ENCODE peak calls at places on chromosomes 11 and 22, in ten cellular contexts. K is tibial nerve, H is uterus, B is A549, I is NB4, V is stomach, G is right lobe of liver, C is spleen, Z is transverse colon, T is K562. P is an unnamed sample.

GRCh38 chr11:111531687-111532364 is 8.7 kb upstream of the LAYN start:
- DNase-seq in K (no peak), H (no peak), B (peak), I (peak), V (no peak), G (no peak), C (no peak), Z (no peak), T (no peak), P (no peak)

GRCh38 chr11:16610738-16611388 is 127.6 kb upstream of the C11orf58 start:
- DNase-seq in K (no peak), H (no peak), B (no peak), I (no peak), V (no peak), G (no peak), C (no peak), Z (no peak), T (no peak), P (no peak)

GRCh38 chr11:96091476-96091875 is 167.6 kb upstream of the MTMR2 start:
- DNase-seq in K (no peak), H (no peak), B (no peak), I (peak), V (no peak), G (no peak), C (no peak), Z (no peak), T (no peak), P (no peak)

GRCh38 chr11:102798012-102798746 is at the start of gene MMP1:
- DNase-seq in K (no peak), H (no peak), B (no peak), I (no peak), V (no peak), G (no peak), C (no peak), Z (no peak), T (no peak), P (no peak)

GRCh38 chr11:19374189-19374588 is 133.4 kb upstream of the E2F8 start:
- DNase-seq in K (no peak), H (no peak), B (peak), I (peak), V (no peak), G (no peak), C (no peak), Z (no peak), T (no peak), P (peak)

GRCh38 chr11:122059565-122059964 is 56.5 kb downstream of the BLID start:
- DNase-seq in K (no peak), H (no peak), B (no peak), I (no peak), V (no peak), G (no peak), C (no peak), Z (no peak), T (no peak), P (no peak)

GRCh38 chr11:2837096-2837601 is 48.4 kb downstream of the CDKN1C start:
- DNase-seq in K (peak), H (peak), B (peak), I (peak), V (peak), G (no peak), C (no peak), Z (peak), T (peak), P (peak)

GRCh38 chr11:130217133-130217631 is 57.6 kb downstream of the ST14 start:
- DNase-seq in K (no peak), H (no peak), B (no peak), I (no peak), V (peak), G (no peak), C (peak), Z (no peak), T (no peak), P (no peak)

GRCh38 chr11:2409026-2409553 is 8.5 kb downstream of the TSSC4 start:
- DNase-seq in K (no peak), H (peak), B (no peak), I (no peak), V (no peak), G (no peak), C (no peak), Z (no peak), T (no peak), P (no peak)

GRCh38 chr11:86606849-86607481 is 65.5 kb downstream of the ME3 start:
- DNase-seq in K (no peak), H (no peak), B (no peak), I (no peak), V (no peak), G (no peak), C (no peak), Z (no peak), T (no peak), P (no peak)

GRCh38 chr22:36386900-36387663 is 685 bp downstream of the MYH9 start:
- DNase-seq in K (no peak), H (peak), B (no peak), I (peak), V (peak), G (peak), C (peak), Z (peak), T (peak), P (no peak)

GRCh38 chr22:26942301-26942927 is 285.0 kb downstream of the MIAT start:
- DNase-seq in K (no peak), H (no peak), B (no peak), I (no peak), V (no peak), G (no peak), C (no peak), Z (no peak), T (no peak), P (no peak)

GRCh38 chr11:106156290-106156937 is 79.0 kb downstream of the AASDHPPT start:
- DNase-seq in K (no peak), H (peak), B (peak), I (peak), V (peak), G (no peak), C (no peak), Z (no peak), T (peak), P (no peak)

DNA sequence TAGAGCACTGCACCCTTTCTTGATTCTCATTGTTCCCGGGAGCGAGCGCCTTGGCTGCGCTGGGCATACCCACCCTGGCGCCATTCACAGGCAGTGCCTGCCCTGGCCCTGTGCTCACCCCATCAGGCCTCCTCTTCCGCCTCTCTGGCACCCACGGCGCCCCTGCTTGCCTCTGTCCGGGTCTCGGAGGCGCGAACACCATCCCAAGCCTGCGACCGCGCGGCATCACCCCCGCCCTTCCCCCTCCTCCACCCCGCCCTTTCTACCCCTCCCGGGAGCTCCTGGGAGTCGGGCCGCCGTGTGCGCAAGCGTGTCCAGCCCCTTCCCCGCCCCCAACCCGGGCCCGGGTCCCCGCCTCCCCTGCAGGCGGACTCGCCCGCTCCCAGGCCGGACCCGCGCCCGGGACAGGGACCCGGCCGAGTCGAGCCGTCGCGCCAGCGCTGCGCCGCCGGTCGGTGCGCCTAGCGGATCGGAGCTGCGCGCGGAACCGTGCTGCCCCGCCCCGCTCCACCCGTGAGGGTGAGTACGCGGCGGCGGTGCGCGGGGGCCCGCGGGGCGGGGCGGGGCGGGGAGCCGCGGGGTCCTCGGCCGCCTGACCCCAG is at the start of gene ST3GAL4:
- DNase-seq in K (peak), H (peak), B (peak), I (peak), V (peak), G (peak), C (peak), Z (peak), T (peak), P (peak)
- TF ChIP-seq POLR2A in K (peak), H (no peak), B (peak), I (peak), V (no peak), G (peak), C (no peak), Z (no peak), T (peak), P (peak)

GRCh38 chr11:12930850-12931249 is 78.3 kb upstream of the RASSF10 start:
- DNase-seq in K (no peak), H (no peak), B (no peak), I (no peak), V (no peak), G (no peak), C (no peak), Z (no peak), T (no peak), P (no peak)
- TF ChIP-seq POLR2A in K (no peak), H (no peak), B (no peak), I (no peak), V (no peak), G (no peak), C (no peak), Z (no peak), T (no peak), P (no peak)

DNA sequence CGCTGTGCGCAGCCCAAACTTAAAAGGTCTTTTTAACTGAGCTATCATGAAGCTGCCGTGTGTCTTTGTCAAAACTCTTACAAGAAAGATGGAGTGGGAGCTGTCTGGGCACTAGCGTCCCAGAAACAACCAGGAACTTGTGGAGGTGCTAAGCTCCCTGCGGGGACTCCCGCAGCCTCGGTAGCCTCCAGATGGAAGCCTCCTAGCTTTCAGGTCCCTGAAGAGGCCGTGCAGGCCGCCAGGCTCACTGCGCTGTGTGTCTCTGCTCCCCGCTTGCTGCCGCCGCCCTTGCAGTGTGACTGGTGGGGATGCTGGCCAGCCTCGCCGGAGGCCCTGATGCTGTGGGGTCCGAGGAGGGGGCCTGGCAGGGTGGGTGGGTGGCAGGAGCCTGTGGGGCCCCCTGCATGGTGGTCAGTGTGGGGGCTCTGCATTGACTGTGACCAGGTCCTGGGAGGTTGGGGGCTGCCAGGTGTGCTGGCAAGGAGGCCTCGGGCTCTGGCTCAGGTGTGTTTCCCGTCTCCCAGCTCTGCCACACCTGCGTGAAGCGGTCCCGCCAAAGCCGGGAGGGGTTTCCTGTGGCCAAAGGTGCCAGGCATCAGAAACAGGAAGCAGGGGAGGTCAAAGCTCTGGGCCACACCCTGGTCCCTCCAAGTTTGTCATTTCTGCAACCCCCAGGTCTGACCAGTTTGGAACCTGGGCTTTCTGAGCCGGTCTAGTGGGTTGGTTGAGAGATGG is 1.2 kb downstream of the TRABD start:
- DNase-seq in K (no peak), H (no peak), B (no peak), I (no peak), V (peak), G (peak), C (peak), Z (peak), T (no peak), P (no peak)
- TF ChIP-seq POLR2A in K (no peak), H (no peak), B (no peak), I (no peak), V (no peak), G (no peak), C (no peak), Z (peak), T (no peak), P (no peak)

GRCh38 chr11:75570559-75571139 is 8.6 kb downstream of the SERPINH1 start:
- DNase-seq in K (no peak), H (no peak), B (no peak), I (no peak), V (no peak), G (no peak), C (no peak), Z (no peak), T (no peak), P (no peak)
- TF ChIP-seq POLR2A in K (no peak), H (no peak), B (no peak), I (no peak), V (no peak), G (no peak), C (no peak), Z (no peak), T (no peak), P (no peak)

GRCh38 chr22:42878561-42879305 is 21.7 kb upstream of the ARFGAP3 start:
- DNase-seq in K (no peak), H (no peak), B (no peak), I (no peak), V (no peak), G (no peak), C (no peak), Z (no peak), T (no peak), P (no peak)
- TF ChIP-seq POLR2A in K (no peak), H (no peak), B (no peak), I (no peak), V (no peak), G (no peak), C (no peak), Z (no peak), T (no peak), P (no peak)

DNA sequence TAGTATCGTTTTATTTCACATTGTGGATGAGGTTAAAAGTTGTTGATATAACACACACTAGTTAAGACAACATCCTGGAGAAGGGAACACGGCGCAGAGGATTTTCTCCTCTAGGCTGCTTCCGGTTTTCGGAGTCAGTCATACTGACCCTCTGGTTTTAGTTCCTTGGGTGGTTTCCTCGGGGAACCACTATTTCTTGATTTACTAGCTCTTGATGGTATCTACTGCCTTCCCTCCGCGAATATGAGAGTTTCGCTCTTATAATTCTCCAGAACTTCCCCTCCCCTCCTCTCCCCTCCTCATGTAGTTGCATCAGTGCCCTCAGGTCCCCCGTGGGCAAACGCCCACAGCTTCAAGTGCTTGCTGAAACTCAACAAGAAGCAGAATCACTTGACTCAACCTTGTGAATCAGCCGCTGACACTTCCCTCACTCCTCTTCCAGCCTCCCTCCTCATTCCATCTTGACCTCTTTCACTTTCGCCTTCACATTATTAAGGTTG is 15.9 kb upstream of the APOBEC3A start:
- DNase-seq in K (peak), H (no peak), B (no peak), I (peak), V (peak), G (no peak), C (no peak), Z (no peak), T (no peak), P (no peak)
- TF ChIP-seq POLR2A in K (no peak), H (no peak), B (no peak), I (no peak), V (no peak), G (no peak), C (no peak), Z (no peak), T (no peak), P (no peak)

GRCh38 chr22:37850801-37851200 is 1.6 kb downstream of the EIF3L start:
- DNase-seq in K (no peak), H (no peak), B (no peak), I (no peak), V (no peak), G (no peak), C (no peak), Z (no peak), T (no peak), P (no peak)

GRCh38 chr22:37848587-37849088 is 581 bp upstream of the EIF3L start:
- DNase-seq in K (no peak), H (no peak), B (no peak), I (peak), V (no peak), G (no peak), C (no peak), Z (no peak), T (no peak), P (no peak)

GRCh38 chr22:37852418-37852817 is 3.2 kb downstream of the EIF3L start:
- DNase-seq in K (no peak), H (no peak), B (no peak), I (no peak), V (no peak), G (no peak), C (no peak), Z (no peak), T (no peak), P (no peak)

GRCh38 chr22:37846433-37846832 is 2.3 kb upstream of the ANKRD54 start:
- DNase-seq in K (no peak), H (no peak), B (no peak), I (no peak), V (no peak), G (no peak), C (no peak), Z (no peak), T (no peak), P (no peak)

GRCh38 chr22:37849089-37849751 is at the start of gene EIF3L:
- DNase-seq in K (peak), H (peak), B (peak), I (peak), V (peak), G (peak), C (peak), Z (peak), T (peak), P (peak)
- TF ChIP-seq POLR2A in K (peak), H (peak), B (peak), I (peak), V (no peak), G (peak), C (peak), Z (peak), T (peak), P (peak)

DNA sequence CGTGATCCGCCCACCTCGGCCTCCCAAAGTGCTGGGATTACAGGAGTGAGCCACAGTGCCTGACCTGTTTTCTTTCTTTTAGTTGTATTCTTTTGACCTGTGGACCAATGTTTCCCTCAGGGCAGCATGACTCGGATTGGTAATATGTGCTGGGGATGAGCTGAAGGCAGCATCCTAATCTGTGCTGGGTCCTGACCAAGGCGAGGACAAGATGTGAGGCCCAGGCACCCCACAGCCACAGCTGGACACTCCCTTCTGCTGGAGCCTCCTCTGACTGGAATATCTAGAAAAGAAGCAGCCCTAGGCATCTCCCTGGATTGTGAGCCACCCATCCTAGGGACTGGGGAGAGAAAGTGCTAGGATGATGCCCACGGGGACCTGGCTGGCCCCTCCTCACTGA is 105.4 kb downstream of the PDE2A start:
- DNase-seq in K (no peak), H (no peak), B (no peak), I (no peak), V (no peak), G (no peak), C (no peak), Z (no peak), T (no peak), P (no peak)
- TF ChIP-seq POLR2A in K (no peak), H (no peak), B (no peak), I (no peak), V (no peak), G (no peak), C (no peak), Z (no peak), T (no peak), P (no peak)

P was measured in H54.